ENCODE peak calls at places on chromosomes 4 and X, in ten cellular contexts. G is H9, X is MM.1S, I is right lobe of liver, S is endodermal cell, Q is left lung, K is cardiac muscle cell, Y is breast epithelium, R is fibroblast of lung, J is heart right ventricle. W is an unnamed sample. For H3K9me3, the result is how much of the 10 kb centered on the place peaks cover.

GRCh38 chrX:45126158-45126557 is 74.5 kb downstream of the DIPK2B start:
- DNase-seq in G (no peak), X (no peak), I (no peak), S (no peak), Q (no peak), K (no peak), Y (no peak), R (no peak), J (no peak), W (no peak)

GRCh38 chr4:5051210-5051691 is at the start of gene STK32B:
- DNase-seq in G (peak), X (peak), I (no peak), S (peak), Q (peak), K (peak), Y (peak), R (peak), J (peak), W (peak)

GRCh38 chr4:26206981-26207380 is 113.8 kb upstream of the RBPJ start:
- DNase-seq in G (no peak), X (no peak), I (no peak), S (no peak), Q (no peak), K (no peak), Y (no peak), R (peak), J (no peak), W (no peak)

GRCh38 chr4:169185133-169185956 is 85.4 kb downstream of the SH3RF1 start:
- DNase-seq in G (no peak), X (no peak), I (no peak), S (no peak), Q (no peak), K (no peak), Y (no peak), R (no peak), J (no peak), W (no peak)

GRCh38 chr4:38189445-38189844 is 229.2 kb downstream of the PTTG2 start:
- DNase-seq in G (no peak), X (no peak), I (no peak), S (no peak), Q (no peak), K (no peak), Y (no peak), R (peak), J (no peak), W (no peak)

GRCh38 chr4:2962614-2963184 is 507 bp downstream of the NOP14 start:
- DNase-seq in G (peak), X (peak), I (no peak), S (peak), Q (no peak), K (peak), Y (no peak), R (peak), J (peak), W (no peak)

GRCh38 chrX:15702488-15703371 is 35.3 kb upstream of the CA5B start:
- DNase-seq in G (no peak), X (no peak), I (no peak), S (no peak), Q (no peak), K (no peak), Y (no peak), R (no peak), J (no peak), W (no peak)

GRCh38 chr4:32689520-32689919 is 1969.4 kb downstream of the PCDH7 start:
- DNase-seq in G (no peak), X (no peak), I (no peak), S (no peak), Q (no peak), K (no peak), Y (no peak), R (peak), J (no peak), W (no peak)

GRCh38 chrX:95760356-95760755 is 924.3 kb upstream of the DIAPH2 start:
- DNase-seq in G (no peak), X (no peak), I (no peak), S (no peak), Q (no peak), K (no peak), Y (no peak), R (no peak), J (no peak), W (no peak)

GRCh38 chrX:150607200-150607599 is 38.8 kb downstream of the MTM1 start:
- DNase-seq in G (no peak), X (no peak), I (no peak), S (no peak), Q (no peak), K (no peak), Y (no peak), R (no peak), J (no peak), W (no peak)

GRCh38 chrX:103488332-103488731 is 31.0 kb downstream of the RAB40A start:
- DNase-seq in G (no peak), X (no peak), I (no peak), S (no peak), Q (no peak), K (peak), Y (no peak), R (peak), J (no peak), W (no peak)

GRCh38 chr4:107863416-107863815 is 38.7 kb downstream of the SGMS2 start:
- DNase-seq in G (no peak), X (no peak), I (no peak), S (no peak), Q (no peak), K (no peak), Y (no peak), R (peak), J (no peak), W (no peak)

GRCh38 chr4:107858158-107858742 is 33.5 kb downstream of the SGMS2 start:
- DNase-seq in G (no peak), X (no peak), I (no peak), S (peak), Q (no peak), K (no peak), Y (no peak), R (no peak), J (no peak), W (no peak)

GRCh38 chr4:107862658-107863057 is 37.9 kb downstream of the SGMS2 start:
- DNase-seq in G (no peak), X (no peak), I (no peak), S (no peak), Q (peak), K (no peak), Y (no peak), R (peak), J (peak), W (peak)

GRCh38 chr4:107866726-107867125 is 42.0 kb downstream of the SGMS2 start:
- DNase-seq in G (no peak), X (no peak), I (no peak), S (no peak), Q (no peak), K (no peak), Y (no peak), R (no peak), J (no peak), W (no peak)

DNA sequence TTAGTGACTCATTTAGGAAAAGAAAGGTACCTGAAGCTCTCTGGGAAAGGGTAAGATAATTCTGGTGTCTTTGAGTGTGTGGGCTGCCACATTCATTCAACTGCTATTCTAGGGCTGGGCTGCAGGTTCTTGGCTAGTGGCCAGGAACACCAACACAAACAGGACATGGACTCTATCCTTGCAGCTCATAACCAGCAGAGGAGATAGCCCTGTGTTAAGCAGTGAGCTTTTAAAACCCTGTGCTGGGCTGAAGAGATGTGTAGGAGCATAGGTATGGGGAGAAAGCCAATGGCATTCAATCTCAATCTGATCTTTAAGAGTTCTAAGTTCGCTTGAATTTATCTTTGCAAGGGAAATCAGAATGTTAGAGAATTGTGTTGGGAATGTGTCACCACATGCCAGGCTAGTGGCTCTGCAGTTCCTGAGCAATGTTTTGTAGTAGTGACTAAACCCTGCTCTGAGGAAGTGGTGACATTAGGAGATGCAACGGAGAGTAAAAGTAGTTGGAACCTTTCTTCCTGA is 39.2 kb downstream of the SGMS2 start:
- DNase-seq in G (no peak), X (no peak), I (peak), S (no peak), Q (no peak), K (peak), Y (no peak), R (peak), J (peak), W (peak)
- H3K27ac ChIP-seq in G (no peak), X (no peak), I (peak), S (no peak), Q (peak), K (no peak), Y (no peak), R (no peak), J (peak), W (no peak)

GRCh38 chrX:11678174-11678573 is 12.5 kb upstream of the ARHGAP6 start:
- DNase-seq in G (no peak), X (no peak), I (no peak), S (no peak), Q (no peak), K (peak), Y (no peak), R (peak), J (no peak), W (no peak)
- TF ChIP-seq CTCF in G (peak), X (peak), I (no peak), S (peak), Q (no peak), K (peak), Y (no peak), R (peak), J (no peak), W (no peak)

DNA sequence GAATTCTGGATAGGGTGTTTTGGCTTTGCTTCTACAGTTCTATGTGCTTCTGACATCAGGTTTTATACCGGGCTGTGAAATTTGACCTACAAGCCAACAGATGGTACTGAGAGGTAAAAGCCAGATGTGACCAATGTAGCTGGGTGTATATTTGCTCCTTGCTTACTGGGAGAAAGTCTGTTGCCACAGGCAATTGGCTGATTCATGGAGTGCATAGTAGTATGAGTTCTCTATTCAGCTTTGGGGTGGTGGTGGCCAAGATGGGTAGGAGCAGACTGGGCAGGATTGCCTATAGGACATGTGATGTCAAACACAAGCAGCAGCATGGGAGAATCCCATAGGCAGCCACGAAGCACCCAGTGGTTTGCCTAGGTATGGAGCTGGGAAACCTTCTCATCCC is 1827.0 kb downstream of the C4orf33 start:
- DNase-seq in G (no peak), X (no peak), I (no peak), S (no peak), Q (no peak), K (no peak), Y (no peak), R (no peak), J (no peak), W (no peak)
- H3K9me3 ChIP-seq in G (under half), X (under half), I (under half), S (under half), Q (under half), K (under half), Y (under half), R (under half), J (under half), W (under half)

GRCh38 chrX:13647709-13648212 is 5.2 kb upstream of the TCEANC start:
- DNase-seq in G (no peak), X (no peak), I (no peak), S (no peak), Q (peak), K (peak), Y (no peak), R (peak), J (peak), W (peak)
- H3K27ac ChIP-seq in G (no peak), X (no peak), I (no peak), S (no peak), Q (peak), K (peak), Y (no peak), R (peak), J (peak), W (no peak)

W was measured in body of pancreas.